ENCODE peak calls at places on chromosomes 7 and 10, in six cellular contexts. One of them, this sample, is unnamed.

GRCh38 chr7:139568813-139569490 is 45.5 kb downstream of the CLEC2L start:
- DNase-seq in Calu3: no peak
- DNase-seq in activated B cell treated with CpG ODN at 0.5 μM for 24 hours: no peak
- DNase-seq in stomach: no peak
- DNase-seq in GM20000: no peak
- DNase-seq in activated CD8-positive, alpha-beta T cell treated with anti-CD3 and anti-CD28 coated beads for 36 hours: no peak
- DNase-seq in this sample: no peak

GRCh38 chr10:51178634-51179033 is 104.3 kb downstream of the PRKG1 start:
- DNase-seq in Calu3: no peak
- DNase-seq in GM20000: no peak
- DNase-seq in activated B cell treated with CpG ODN at 0.5 μM for 24 hours: no peak
- DNase-seq in activated CD8-positive, alpha-beta T cell treated with anti-CD3 and anti-CD28 coated beads for 36 hours: no peak
- DNase-seq in stomach: no peak
- DNase-seq in this sample: no peak

GRCh38 chr7:45421096-45421495 is 153.1 kb upstream of the ADCY1 start:
- DNase-seq in stomach: no peak
- DNase-seq in activated CD8-positive, alpha-beta T cell treated with anti-CD3 and anti-CD28 coated beads for 36 hours: no peak
- DNase-seq in Calu3: no peak
- DNase-seq in GM20000: no peak
- DNase-seq in activated B cell treated with CpG ODN at 0.5 μM for 24 hours: no peak
- DNase-seq in this sample: no peak

GRCh38 chr10:45000764-45001381 is at the start of gene ZNF22:
- DNase-seq in Calu3: peak; percentile 57
- DNase-seq in GM20000: peak; percentile 85
- DNase-seq in activated CD8-positive, alpha-beta T cell treated with anti-CD3 and anti-CD28 coated beads for 36 hours: peak; percentile 83
- DNase-seq in stomach: peak; percentile 68
- DNase-seq in activated B cell treated with CpG ODN at 0.5 μM for 24 hours: peak; percentile 76
- DNase-seq in this sample: peak; percentile 65

GRCh38 chr7:22116451-22117027 is 170.8 kb upstream of the CDCA7L start:
- DNase-seq in activated CD8-positive, alpha-beta T cell treated with anti-CD3 and anti-CD28 coated beads for 36 hours: no peak
- DNase-seq in Calu3: no peak
- DNase-seq in GM20000: no peak
- DNase-seq in stomach: no peak
- DNase-seq in activated B cell treated with CpG ODN at 0.5 μM for 24 hours: no peak
- DNase-seq in this sample: no peak

GRCh38 chr10:12748186-12748585 is 253.3 kb downstream of the CCDC3 start:
- DNase-seq in stomach: no peak
- DNase-seq in activated B cell treated with CpG ODN at 0.5 μM for 24 hours: no peak
- DNase-seq in activated CD8-positive, alpha-beta T cell treated with anti-CD3 and anti-CD28 coated beads for 36 hours: no peak
- DNase-seq in GM20000: no peak
- DNase-seq in Calu3: no peak
- DNase-seq in this sample: no peak

GRCh38 chr7:28815369-28815927 is 142.7 kb downstream of the TRIL start:
- DNase-seq in GM20000: no peak
- DNase-seq in Calu3: no peak
- DNase-seq in activated CD8-positive, alpha-beta T cell treated with anti-CD3 and anti-CD28 coated beads for 36 hours: no peak
- DNase-seq in stomach: no peak
- DNase-seq in activated B cell treated with CpG ODN at 0.5 μM for 24 hours: no peak
- DNase-seq in this sample: no peak

GRCh38 chr7:156609010-156609877 is 31.3 kb upstream of the RNF32 start:
- DNase-seq in stomach: peak; percentile 51
- DNase-seq in activated CD8-positive, alpha-beta T cell treated with anti-CD3 and anti-CD28 coated beads for 36 hours: no peak
- DNase-seq in GM20000: no peak
- DNase-seq in activated B cell treated with CpG ODN at 0.5 μM for 24 hours: no peak
- DNase-seq in Calu3: no peak
- DNase-seq in this sample: peak; percentile 38

GRCh38 chr7:112132123-112132694 is 74.0 kb downstream of the DOCK4 start:
- DNase-seq in activated CD8-positive, alpha-beta T cell treated with anti-CD3 and anti-CD28 coated beads for 36 hours: no peak
- DNase-seq in Calu3: no peak
- DNase-seq in GM20000: no peak
- DNase-seq in stomach: no peak
- DNase-seq in activated B cell treated with CpG ODN at 0.5 μM for 24 hours: no peak
- DNase-seq in this sample: no peak

GRCh38 chr7:1419688-1420087 is 39.6 kb downstream of the MICALL2 start:
- DNase-seq in stomach: no peak
- DNase-seq in activated CD8-positive, alpha-beta T cell treated with anti-CD3 and anti-CD28 coated beads for 36 hours: no peak
- DNase-seq in activated B cell treated with CpG ODN at 0.5 μM for 24 hours: no peak
- DNase-seq in GM20000: no peak
- DNase-seq in Calu3: no peak
- DNase-seq in this sample: no peak

GRCh38 chr10:51879238-51879637 is 179.8 kb upstream of the CSTF2T start:
- DNase-seq in activated CD8-positive, alpha-beta T cell treated with anti-CD3 and anti-CD28 coated beads for 36 hours: peak; percentile 12
- DNase-seq in activated B cell treated with CpG ODN at 0.5 μM for 24 hours: no peak
- DNase-seq in Calu3: peak; percentile 3
- DNase-seq in GM20000: peak; percentile 22
- DNase-seq in stomach: no peak
- DNase-seq in this sample: peak; percentile 42

GRCh38 chr7:46671108-46671769 is 750.2 kb upstream of the IGFBP3 start:
- DNase-seq in GM20000: no peak
- DNase-seq in activated CD8-positive, alpha-beta T cell treated with anti-CD3 and anti-CD28 coated beads for 36 hours: no peak
- DNase-seq in Calu3: no peak
- DNase-seq in stomach: no peak
- DNase-seq in activated B cell treated with CpG ODN at 0.5 μM for 24 hours: no peak
- DNase-seq in this sample: no peak

GRCh38 chr7:48244902-48245301 is 73.6 kb downstream of the ABCA13 start:
- DNase-seq in stomach: no peak
- DNase-seq in activated CD8-positive, alpha-beta T cell treated with anti-CD3 and anti-CD28 coated beads for 36 hours: no peak
- DNase-seq in GM20000: no peak
- DNase-seq in activated B cell treated with CpG ODN at 0.5 μM for 24 hours: no peak
- DNase-seq in Calu3: peak; percentile 52
- DNase-seq in this sample: peak; percentile 27

GRCh38 chr10:88008866-88009470 is 145.5 kb downstream of the PTEN start:
- DNase-seq in Calu3: no peak
- DNase-seq in activated B cell treated with CpG ODN at 0.5 μM for 24 hours: no peak
- DNase-seq in GM20000: no peak
- DNase-seq in activated CD8-positive, alpha-beta T cell treated with anti-CD3 and anti-CD28 coated beads for 36 hours: no peak
- DNase-seq in stomach: no peak
- DNase-seq in this sample: no peak

GRCh38 chr10:69359089-69360025 is 57.4 kb downstream of the TACR2 start:
- DNase-seq in activated B cell treated with CpG ODN at 0.5 μM for 24 hours: no peak
- DNase-seq in GM20000: no peak
- DNase-seq in Calu3: no peak
- DNase-seq in stomach: no peak
- DNase-seq in activated CD8-positive, alpha-beta T cell treated with anti-CD3 and anti-CD28 coated beads for 36 hours: peak; percentile 35
- DNase-seq in this sample: no peak

GRCh38 chr7:17633099-17633498 is 307.2 kb downstream of the SNX13 start:
- DNase-seq in Calu3: no peak
- DNase-seq in GM20000: no peak
- DNase-seq in activated B cell treated with CpG ODN at 0.5 μM for 24 hours: no peak
- DNase-seq in stomach: no peak
- DNase-seq in activated CD8-positive, alpha-beta T cell treated with anti-CD3 and anti-CD28 coated beads for 36 hours: no peak
- DNase-seq in this sample: no peak

GRCh38 chr7:132080967-132081668 is 495.2 kb downstream of the PLXNA4 start:
- DNase-seq in Calu3: no peak
- DNase-seq in GM20000: no peak
- DNase-seq in activated B cell treated with CpG ODN at 0.5 μM for 24 hours: no peak
- DNase-seq in activated CD8-positive, alpha-beta T cell treated with anti-CD3 and anti-CD28 coated beads for 36 hours: no peak
- DNase-seq in stomach: no peak
- DNase-seq in this sample: no peak

GRCh38 chr10:26310361-26310760 is 93.8 kb downstream of the GAD2 start:
- DNase-seq in activated B cell treated with CpG ODN at 0.5 μM for 24 hours: no peak
- DNase-seq in activated CD8-positive, alpha-beta T cell treated with anti-CD3 and anti-CD28 coated beads for 36 hours: no peak
- DNase-seq in stomach: no peak
- DNase-seq in Calu3: no peak
- DNase-seq in GM20000: peak; percentile 7
- DNase-seq in this sample: no peak

DNA sequence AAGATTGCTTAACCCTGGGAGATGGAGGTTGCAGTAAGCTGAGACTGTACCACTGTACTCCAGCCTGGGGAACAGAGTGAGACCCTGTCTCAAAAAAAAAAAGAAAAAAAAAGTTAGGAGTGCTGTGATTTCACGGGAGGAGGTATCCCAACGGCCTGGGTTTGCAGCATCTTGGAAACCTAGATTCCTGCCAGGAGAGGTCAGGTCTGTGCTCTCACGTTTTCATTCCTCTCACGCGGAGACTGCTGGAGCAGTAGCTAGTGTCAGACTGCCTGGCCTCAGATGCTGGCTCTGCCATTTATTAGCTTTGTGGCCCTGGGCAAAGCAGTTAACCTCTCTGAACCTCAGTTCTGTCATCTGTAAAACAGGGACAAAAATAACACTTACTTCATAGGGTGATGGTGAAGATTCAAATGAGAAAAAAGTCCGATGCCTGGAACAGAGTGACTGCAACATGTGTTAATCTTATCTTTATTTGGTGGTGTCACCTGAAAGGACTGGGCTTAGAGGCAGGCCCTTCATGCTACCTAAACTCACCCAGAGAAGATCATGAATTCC is 94.9 kb downstream of the GAD2 start:
- DNase-seq in Calu3: no peak
- DNase-seq in GM20000: no peak
- DNase-seq in activated CD8-positive, alpha-beta T cell treated with anti-CD3 and anti-CD28 coated beads for 36 hours: no peak
- DNase-seq in stomach: no peak
- DNase-seq in activated B cell treated with CpG ODN at 0.5 μM for 24 hours: no peak
- DNase-seq in this sample: no peak
- TF ChIP-seq CTCF in Calu3: no peak
- TF ChIP-seq CTCF in GM20000: no peak
- TF ChIP-seq CTCF in activated CD8-positive, alpha-beta T cell treated with anti-CD3 and anti-CD28 coated beads for 36 hours: no peak
- TF ChIP-seq CTCF in stomach: no peak
- TF ChIP-seq CTCF in activated B cell treated with CpG ODN at 0.5 μM for 24 hours: no peak
- TF ChIP-seq CTCF in this sample: no peak

GRCh38 chr10:86645111-86645445 is 9.3 kb upstream of the OPN4 start:
- DNase-seq in Calu3: no peak
- DNase-seq in GM20000: no peak
- DNase-seq in stomach: peak; percentile 11
- DNase-seq in activated B cell treated with CpG ODN at 0.5 μM for 24 hours: no peak
- DNase-seq in activated CD8-positive, alpha-beta T cell treated with anti-CD3 and anti-CD28 coated beads for 36 hours: no peak
- DNase-seq in this sample: no peak

GRCh38 chr10:86642499-86642898 is 11.8 kb upstream of the OPN4 start:
- DNase-seq in Calu3: no peak
- DNase-seq in activated CD8-positive, alpha-beta T cell treated with anti-CD3 and anti-CD28 coated beads for 36 hours: no peak
- DNase-seq in activated B cell treated with CpG ODN at 0.5 μM for 24 hours: no peak
- DNase-seq in stomach: no peak
- DNase-seq in GM20000: no peak
- DNase-seq in this sample: no peak

GRCh38 chr10:86646933-86647332 is 7.4 kb upstream of the OPN4 start:
- DNase-seq in GM20000: no peak
- DNase-seq in stomach: peak; percentile 1
- DNase-seq in activated CD8-positive, alpha-beta T cell treated with anti-CD3 and anti-CD28 coated beads for 36 hours: no peak
- DNase-seq in activated B cell treated with CpG ODN at 0.5 μM for 24 hours: no peak
- DNase-seq in Calu3: no peak
- DNase-seq in this sample: no peak

GRCh38 chr10:86646532-86646931 is 7.8 kb upstream of the OPN4 start:
- DNase-seq in activated B cell treated with CpG ODN at 0.5 μM for 24 hours: no peak
- DNase-seq in GM20000: no peak
- DNase-seq in activated CD8-positive, alpha-beta T cell treated with anti-CD3 and anti-CD28 coated beads for 36 hours: no peak
- DNase-seq in Calu3: no peak
- DNase-seq in stomach: peak; percentile 20
- DNase-seq in this sample: no peak

DNA sequence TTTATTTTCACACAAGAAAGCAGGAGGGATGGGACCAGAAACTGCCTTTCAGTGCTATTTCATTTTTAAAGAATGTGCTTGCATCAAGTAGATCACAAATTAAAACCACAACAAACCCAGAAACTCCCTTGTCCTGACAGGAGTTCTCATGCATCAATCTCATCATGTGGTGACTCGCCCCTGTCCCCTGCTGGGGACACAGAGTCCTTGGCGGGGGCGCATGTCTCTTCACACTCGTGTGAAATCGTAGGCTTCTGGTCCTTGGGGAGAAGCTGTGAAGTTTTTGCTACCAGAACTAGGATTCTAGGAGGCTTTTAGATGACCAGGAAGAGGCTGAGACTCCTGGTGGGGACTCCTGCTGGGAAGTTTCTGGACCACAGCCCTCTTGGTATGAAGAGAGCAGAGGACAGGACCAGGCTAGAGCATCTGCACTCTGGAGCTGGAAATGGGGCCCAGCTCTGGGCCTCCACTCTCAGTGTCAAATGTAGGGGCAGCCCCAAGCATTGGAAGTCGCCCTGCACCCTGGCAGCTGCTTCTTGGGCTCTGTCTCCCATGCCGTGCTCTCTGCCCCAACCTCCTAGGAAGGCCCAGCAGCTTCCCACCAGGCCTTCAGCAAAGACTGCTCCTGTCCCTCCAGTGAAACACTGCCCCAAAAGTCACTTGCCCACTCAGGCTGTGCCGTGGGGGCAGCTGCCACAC is 9.8 kb upstream of the OPN4 start:
- DNase-seq in Calu3: no peak
- DNase-seq in activated B cell treated with CpG ODN at 0.5 μM for 24 hours: no peak
- DNase-seq in activated CD8-positive, alpha-beta T cell treated with anti-CD3 and anti-CD28 coated beads for 36 hours: peak; percentile 39
- DNase-seq in stomach: no peak
- DNase-seq in GM20000: peak; percentile 42
- DNase-seq in this sample: no peak
- TF ChIP-seq CTCF in Calu3: no peak
- TF ChIP-seq CTCF in activated B cell treated with CpG ODN at 0.5 μM for 24 hours: no peak
- TF ChIP-seq CTCF in activated CD8-positive, alpha-beta T cell treated with anti-CD3 and anti-CD28 coated beads for 36 hours: no peak
- TF ChIP-seq CTCF in stomach: no peak
- TF ChIP-seq CTCF in GM20000: no peak
- TF ChIP-seq CTCF in this sample: no peak

GRCh38 chr7:98878365-98879197 is at the start of gene TRRAP:
- DNase-seq in stomach: peak; percentile 75
- DNase-seq in Calu3: peak; percentile 69
- DNase-seq in GM20000: peak; percentile 92
- DNase-seq in activated B cell treated with CpG ODN at 0.5 μM for 24 hours: peak; percentile 80
- DNase-seq in activated CD8-positive, alpha-beta T cell treated with anti-CD3 and anti-CD28 coated beads for 36 hours: peak; percentile 81
- DNase-seq in this sample: peak; percentile 71
- TF ChIP-seq CTCF in stomach: peak; percentile 76
- TF ChIP-seq CTCF in Calu3: peak; percentile 80
- TF ChIP-seq CTCF in GM20000: peak; percentile 75
- TF ChIP-seq CTCF in activated B cell treated with CpG ODN at 0.5 μM for 24 hours: peak; percentile 82
- TF ChIP-seq CTCF in activated CD8-positive, alpha-beta T cell treated with anti-CD3 and anti-CD28 coated beads for 36 hours: peak; percentile 98
- TF ChIP-seq CTCF in this sample: peak; percentile 88

DNA sequence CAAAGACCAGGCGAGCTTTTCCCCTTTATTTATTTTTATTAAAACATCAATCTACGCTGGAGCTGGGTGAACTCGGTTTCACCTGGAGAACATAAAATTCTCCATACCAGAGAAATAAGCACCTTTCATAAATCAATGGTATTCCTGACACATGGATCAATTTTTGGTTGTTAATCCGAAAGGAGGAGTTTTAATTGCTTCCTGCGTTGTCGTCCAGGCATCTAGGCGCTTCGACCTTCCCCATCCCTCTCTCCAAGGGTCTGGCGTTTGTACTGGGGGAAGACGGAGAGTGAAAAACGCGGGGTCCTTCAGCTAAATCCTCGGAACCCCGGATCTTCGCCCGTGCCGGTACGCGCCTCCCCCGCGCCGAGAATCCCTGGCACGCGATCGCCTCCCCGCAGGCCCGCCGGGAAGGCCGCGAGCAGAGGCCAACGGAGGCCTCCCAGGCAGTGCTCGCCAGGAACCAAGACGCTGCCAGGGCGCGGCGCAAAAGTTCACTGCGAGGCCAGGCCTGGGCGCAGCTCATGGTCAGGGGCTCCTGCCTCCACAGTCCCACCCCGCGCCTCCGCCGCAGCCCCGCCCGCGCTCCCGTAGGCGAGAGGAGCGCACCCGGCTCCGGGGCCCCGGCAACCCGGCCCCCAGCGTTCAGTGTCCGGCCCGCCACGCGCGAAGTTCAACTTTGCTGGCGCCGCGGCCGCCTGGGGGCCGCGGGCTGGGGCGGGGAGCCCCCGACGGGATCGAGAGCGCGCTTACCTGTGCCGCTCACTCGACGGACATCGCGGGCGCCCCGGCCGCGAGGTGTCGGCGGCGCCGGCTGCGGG is 8.3 kb upstream of the EBF3 start:
- DNase-seq in GM20000: peak; percentile 41
- DNase-seq in stomach: no peak
- DNase-seq in Calu3: no peak
- DNase-seq in activated CD8-positive, alpha-beta T cell treated with anti-CD3 and anti-CD28 coated beads for 36 hours: no peak
- DNase-seq in activated B cell treated with CpG ODN at 0.5 μM for 24 hours: no peak
- DNase-seq in this sample: no peak
- TF ChIP-seq CTCF in GM20000: no peak
- TF ChIP-seq CTCF in stomach: no peak
- TF ChIP-seq CTCF in Calu3: no peak
- TF ChIP-seq CTCF in activated CD8-positive, alpha-beta T cell treated with anti-CD3 and anti-CD28 coated beads for 36 hours: no peak
- TF ChIP-seq CTCF in activated B cell treated with CpG ODN at 0.5 μM for 24 hours: no peak
- TF ChIP-seq CTCF in this sample: no peak